ENCODE peak calls at places on chromosomes 11 and 22, in six cellular contexts. Y is HuH-7.5, L is NCI-H187 treated with DMSO at 0.1 percent for 48 hours, S is HuH-7, F is neural progenitor cell, A is heart left ventricle. X is an unnamed sample.

GRCh38 chr11:1163911-1164735 is 6.4 kb downstream of the MUC5AC start:
- DNase-seq in L (no peak), Y (no peak), S (peak), A (no peak), F (no peak), X (no peak)

GRCh38 chr22:30742291-30743256 is 47.9 kb downstream of the OSBP2 start:
- DNase-seq in F (no peak), Y (no peak), L (no peak), S (no peak), A (no peak), X (no peak)

GRCh38 chr11:69234740-69235710 is 58.9 kb upstream of the MYEOV start:
- DNase-seq in L (no peak), F (no peak), A (no peak), Y (no peak), S (no peak), X (no peak)

GRCh38 chr11:43639224-43639623 is 41.3 kb upstream of the HSD17B12 start:
- DNase-seq in Y (no peak), F (no peak), A (no peak), L (no peak), S (no peak), X (no peak)

GRCh38 chr11:37907461-37908223 is 1309.6 kb upstream of the RAG2 start:
- DNase-seq in L (no peak), A (no peak), S (no peak), Y (no peak), F (no peak), X (no peak)

GRCh38 chr11:73396985-73397384 is 20.8 kb downstream of the RELT start:
- DNase-seq in S (no peak), L (no peak), F (no peak), Y (no peak), A (no peak), X (no peak)

GRCh38 chr22:40552070-40552469 is 84.4 kb downstream of the MRTFA start:
- DNase-seq in Y (no peak), S (no peak), L (no peak), F (no peak), A (peak), X (no peak)

GRCh38 chr11:121105063-121105480 is 4.0 kb downstream of the TECTA start:
- DNase-seq in L (no peak), F (no peak), S (no peak), Y (no peak), A (peak), X (no peak)

GRCh38 chr22:40855960-40856512 is 403 bp downstream of the ST13 start:
- DNase-seq in Y (no peak), L (no peak), S (peak), A (no peak), F (peak), X (no peak)

GRCh38 chr22:47836957-47837356 is 1074.5 kb downstream of the TBC1D22A start:
- DNase-seq in A (no peak), S (no peak), Y (no peak), F (no peak), L (no peak), X (no peak)

GRCh38 chr11:17699157-17700114 is 19.9 kb upstream of the MYOD1 start:
- DNase-seq in L (no peak), S (no peak), F (peak), Y (no peak), A (no peak), X (no peak)

GRCh38 chr11:34632105-34632780 is 11.3 kb downstream of the EHF start:
- DNase-seq in A (peak), Y (no peak), F (peak), L (no peak), S (no peak), X (peak)

GRCh38 chr11:16126361-16126760 is 230.0 kb downstream of the SOX6 start:
- DNase-seq in A (no peak), L (no peak), Y (peak), F (peak), S (peak), X (no peak)

GRCh38 chr11:117996058-117996457 is 9.9 kb downstream of the IL10RA start:
- DNase-seq in L (no peak), Y (no peak), S (no peak), F (no peak), A (no peak), X (no peak)

GRCh38 chr11:95076416-95076815 is 9.7 kb downstream of the SRSF8 start:
- DNase-seq in L (no peak), F (no peak), Y (no peak), A (no peak), S (no peak), X (no peak)

GRCh38 chr11:63766501-63767270 is 1.9 kb downstream of the ZFTA start:
- DNase-seq in S (no peak), Y (no peak), A (peak), L (no peak), F (peak), X (no peak)

GRCh38 chr11:9151631-9152030 is 60.2 kb upstream of the SCUBE2 start:
- DNase-seq in F (no peak), Y (no peak), L (no peak), A (no peak), S (no peak), X (no peak)

GRCh38 chr22:46673677-46674236 is 53.6 kb downstream of the GRAMD4 start:
- DNase-seq in L (no peak), F (no peak), S (no peak), Y (no peak), A (no peak), X (no peak)

GRCh38 chr22:47199261-47199948 is 437.0 kb downstream of the TBC1D22A start:
- DNase-seq in L (no peak), A (peak), Y (no peak), S (no peak), F (no peak), X (no peak)

GRCh38 chr11:132111781-132112380 is 741.5 kb downstream of the NTM start:
- DNase-seq in F (no peak), A (no peak), Y (no peak), S (no peak), L (no peak), X (no peak)

GRCh38 chr11:42066113-42066512 is 606.7 kb upstream of the LRRC4C start:
- DNase-seq in F (no peak), L (no peak), A (no peak), Y (no peak), S (no peak), X (no peak)

GRCh38 chr22:46678785-46679700 is 58.9 kb downstream of the GRAMD4 start:
- DNase-seq in S (no peak), L (no peak), F (no peak), Y (no peak), A (no peak), X (no peak)

GRCh38 chr11:9214765-9215164 is 50.4 kb downstream of the DENND5A start:
- DNase-seq in F (peak), A (no peak), L (no peak), S (no peak), Y (no peak), X (no peak)

GRCh38 chr11:67563354-67564114 is 20.1 kb upstream of the GSTP1 start:
- DNase-seq in F (no peak), A (peak), S (no peak), Y (no peak), L (no peak), X (no peak)

GRCh38 chr22:30422481-30423295 is 2.9 kb upstream of the MTFP1 start:
- DNase-seq in S (no peak), F (peak), A (peak), L (no peak), Y (no peak), X (peak)

GRCh38 chr11:130611791-130612251 is 163.4 kb downstream of the ADAMTS15 start:
- DNase-seq in A (no peak), S (no peak), F (no peak), L (no peak), Y (no peak), X (no peak)

GRCh38 chr11:1391165-1392010 is 1.7 kb downstream of the BRSK2 start:
- DNase-seq in Y (no peak), F (peak), L (no peak), S (no peak), A (no peak), X (peak)

X was measured in head of caudate nucleus.